ENCODE peak calls at places on chromosomes 6 and 20, in ten cellular contexts. X is ELF-1; A is SK-N-DZ; E is psoas muscle; D is HEK293T; R is activated T-helper 2 cell treated with anti-CD3 and anti-CD28 coated beads, Interferon-gamma antibody, Interleukin-2, Interleukin-4, amounts not matched to agents 10 μg/mL and 5 μg/mL and 100 μg/mL, durations not matched to agents 14 hours and 24 hours and 36 hours; T is DMS 273 treated with DMSO at 0.1 percent for 48 hours; Q is endothelial cell; H is GM10248; W is cardiac septum. V is an unnamed sample.
A peak's percentile ranks its signal among the peaks of the same experiment; 100 is the strongest.

GRCh38 chr6:159038914-159039884 is 5.6 kb downstream of the TAGAP start:
- DNase-seq in X (no peak), A (no peak), E (no peak), D (no peak), R (no peak), T (no peak), Q (no peak), H (peak; percentile 70), W (no peak), V (no peak)

GRCh38 chr6:72636786-72637185 is 14.9 kb downstream of the KCNQ5 start:
- DNase-seq in X (no peak), A (no peak), E (no peak), D (no peak), R (no peak), T (no peak), Q (no peak), H (no peak), W (no peak), V (no peak)

GRCh38 chr20:41044409-41045062 is 15.9 kb downstream of the TOP1 start:
- DNase-seq in X (no peak), A (no peak), E (no peak), D (no peak), R (no peak), T (no peak), Q (no peak), H (no peak), W (no peak), V (no peak)

GRCh38 chr20:23943304-23943703 is 45.3 kb downstream of the GGTLC1 start:
- DNase-seq in X (no peak), A (no peak), E (no peak), D (no peak), R (no peak), T (no peak), Q (no peak), H (no peak), W (no peak), V (no peak)

GRCh38 chr6:113178349-113178748 is 678.8 kb upstream of the MARCKS start:
- DNase-seq in X (no peak), A (no peak), E (no peak), D (no peak), R (no peak), T (no peak), Q (no peak), H (no peak), W (no peak), V (no peak)

GRCh38 chr20:15682690-15683089 is 890.6 kb downstream of the KIF16B start:
- DNase-seq in X (no peak), A (no peak), E (no peak), D (no peak), R (no peak), T (no peak), Q (no peak), H (no peak), W (no peak), V (no peak)

GRCh38 chr6:2028457-2029038 is 216.9 kb downstream of the GMDS start:
- DNase-seq in X (no peak), A (no peak), E (no peak), D (no peak), R (no peak), T (no peak), Q (no peak), H (peak; percentile 24), W (no peak), V (peak; percentile 60)

GRCh38 chr6:109892451-109893435 is 85.4 kb upstream of the GPR6 start:
- DNase-seq in X (peak; percentile 80), A (no peak), E (no peak), D (no peak), R (no peak), T (no peak), Q (no peak), H (no peak), W (no peak), V (no peak)

GRCh38 chr6:36848658-36849441 is 9.6 kb upstream of the CPNE5 start:
- DNase-seq in X (peak; percentile 96), A (peak; percentile 82), E (no peak), D (no peak), R (no peak), T (no peak), Q (peak; percentile 49), H (no peak), W (peak; percentile 79), V (peak; percentile 82)

GRCh38 chr6:53862517-53863457 is 68.0 kb downstream of the LRRC1 start:
- DNase-seq in X (no peak), A (no peak), E (no peak), D (no peak), R (no peak), T (no peak), Q (no peak), H (no peak), W (no peak), V (no peak)